ENCODE peak calls at places on chromosomes 2 and 18, in nine cellular contexts. M, H, N, G, I, F, U, P and B are unnamed samples. For H3K36me3 and H3K4me1, the result is how much of the 10 kb centered on the place peaks cover.

GRCh38 chr18:67846422-67847098 is 330.0 kb upstream of the DSEL start:
- DNase-seq in U (no peak), F (no peak), G (no peak), I (no peak), M (no peak), H (no peak), P (no peak), N (no peak), B (no peak)

GRCh38 chr18:78492813-78493371 is 486.7 kb upstream of the SALL3 start:
- DNase-seq in N (no peak), G (no peak), H (no peak), P (no peak), M (no peak), U (no peak), I (no peak), F (no peak), B (no peak)

GRCh38 chr2:28869494-28870145 is 489 bp downstream of the TRMT61B start:
- DNase-seq in M (no peak), N (no peak), I (no peak), U (no peak), F (no peak), G (no peak), P (peak), H (no peak), B (no peak)

GRCh38 chr2:10279472-10279870 is 23.2 kb upstream of the HPCAL1 start:
- DNase-seq in G (no peak), H (no peak), N (no peak), P (peak), M (no peak), I (no peak), U (no peak), F (no peak), B (no peak)

GRCh38 chr2:148875387-148876051 is 492 bp downstream of the KIF5C start:
- DNase-seq in U (no peak), P (peak), H (no peak), N (no peak), I (no peak), G (no peak), F (no peak), M (no peak), B (no peak)

GRCh38 chr2:13694673-13695072 is 937.8 kb upstream of the LRATD1 start:
- DNase-seq in I (no peak), G (no peak), M (no peak), N (no peak), F (no peak), H (no peak), U (no peak), P (no peak), B (no peak)

GRCh38 chr2:56263876-56264275 is 80.1 kb downstream of the CCDC85A start:
- DNase-seq in I (no peak), M (no peak), H (no peak), G (no peak), N (no peak), U (no peak), P (no peak), F (no peak), B (no peak)

GRCh38 chr18:8994603-8995002 is 107.9 kb upstream of the NDUFV2 start:
- DNase-seq in G (no peak), M (no peak), H (no peak), F (peak), N (no peak), I (no peak), U (no peak), P (no peak), B (no peak)

GRCh38 chr2:79717364-79718007 is 204.6 kb downstream of the CTNNA2 start:
- DNase-seq in U (no peak), H (no peak), I (no peak), F (no peak), M (no peak), G (peak), N (no peak), P (no peak), B (no peak)

GRCh38 chr2:11177871-11178598 is 22.8 kb downstream of the SLC66A3 start:
- DNase-seq in F (no peak), P (no peak), G (peak), I (no peak), M (no peak), N (no peak), U (no peak), H (no peak), B (no peak)

GRCh38 chr2:9778012-9778411 is 65.3 kb upstream of the TAF1B start:
- DNase-seq in G (no peak), H (peak), I (no peak), M (no peak), P (peak), U (no peak), F (peak), N (no peak), B (no peak)

GRCh38 chr2:172437419-172438063 is 10.2 kb downstream of the ITGA6 start:
- DNase-seq in N (no peak), M (no peak), U (no peak), I (no peak), F (no peak), H (no peak), P (no peak), G (no peak), B (no peak)

GRCh38 chr2:205612661-205613060 is 69.6 kb upstream of the NRP2 start:
- DNase-seq in G (no peak), H (no peak), I (no peak), F (peak), U (no peak), M (no peak), N (no peak), P (no peak), B (no peak)

GRCh38 chr2:113178069-113178468 is 4.3 kb downstream of the PSD4 start:
- DNase-seq in U (no peak), H (no peak), G (no peak), N (no peak), M (no peak), I (no peak), F (no peak), P (peak), B (no peak)

GRCh38 chr2:88537640-88538039 is 85.1 kb upstream of the FOXI3 start:
- DNase-seq in U (no peak), H (no peak), I (no peak), P (no peak), F (no peak), G (no peak), N (no peak), M (no peak), B (no peak)

GRCh38 chr2:96501886-96502810 is 3.0 kb downstream of the NEURL3 start:
- DNase-seq in I (no peak), N (no peak), M (no peak), F (no peak), H (no peak), U (peak), G (no peak), P (peak), B (no peak)

GRCh38 chr18:37537868-37538525 is 27.6 kb downstream of the CELF4 start:
- DNase-seq in I (peak), N (peak), U (peak), G (peak), H (peak), P (peak), M (peak), F (peak), B (peak)

GRCh38 chr2:120538691-120539420 is 192.9 kb downstream of the INHBB start:
- DNase-seq in P (no peak), F (no peak), H (no peak), I (no peak), G (no peak), U (peak), N (no peak), M (no peak), B (no peak)

GRCh38 chr18:50079571-50080295 is 115.2 kb downstream of the MYO5B start:
- DNase-seq in F (no peak), H (peak), M (peak), P (no peak), G (no peak), N (peak), I (no peak), U (peak), B (peak)

GRCh38 chr2:174243812-174244211 is 4.5 kb downstream of the OLA1 start:
- DNase-seq in N (no peak), P (no peak), M (no peak), F (no peak), I (no peak), G (no peak), H (no peak), U (no peak), B (no peak)

GRCh38 chr2:134718095-134718955 is 475 bp downstream of the TMEM163 start:
- DNase-seq in I (no peak), H (no peak), N (peak), U (no peak), G (no peak), M (peak), F (no peak), P (peak), B (peak)

GRCh38 chr2:165635532-165635931 is 158.5 kb downstream of the GALNT3 start:
- DNase-seq in M (no peak), I (no peak), N (no peak), U (no peak), G (no peak), H (no peak), F (no peak), P (no peak), B (no peak)

GRCh38 chr18:36572135-36572856 is 256.5 kb downstream of the TPGS2 start:
- DNase-seq in M (no peak), I (no peak), N (peak), G (peak), H (no peak), U (peak), P (no peak), F (no peak), B (no peak)

GRCh38 chr18:50401334-50401733 is 26.5 kb downstream of the SKA1 start:
- DNase-seq in I (no peak), G (no peak), M (no peak), H (no peak), P (no peak), N (no peak), U (no peak), F (no peak), B (no peak)

GRCh38 chr2:217854684-217855083 is 148.1 kb downstream of the TNS1 start:
- DNase-seq in G (no peak), F (no peak), P (peak), I (no peak), H (no peak), M (no peak), U (no peak), N (no peak), B (no peak)

GRCh38 chr18:59988098-59988706 is 88.4 kb downstream of the PMAIP1 start:
- DNase-seq in F (peak), H (no peak), U (no peak), N (peak), G (peak), M (peak), P (no peak), I (peak), B (peak)

GRCh38 chr2:47031909-47032668 is 116.5 kb upstream of the MCFD2 start:
- DNase-seq in N (no peak), F (no peak), M (no peak), G (no peak), I (no peak), U (no peak), P (no peak), H (no peak), B (no peak)
- H3K36me3 ChIP-seq in N (under half), F (under half), M (under half), G (under half), I (under half), U (under half), P (under half), H (under half), B (half or more)

GRCh38 chr18:51433881-51434280 is 236.4 kb upstream of the MEX3C start:
- DNase-seq in M (no peak), I (no peak), P (no peak), N (no peak), F (no peak), U (no peak), G (no peak), H (no peak), B (no peak)
- TF ChIP-seq POLR2A in M (no peak), I (no peak), P (no peak), N (no peak), F (no peak), U (no peak), G (no peak), H (no peak), B (no peak)

GRCh38 chr18:79578396-79579260 is 101.0 kb upstream of the CTDP1 start:
- DNase-seq in M (peak), P (peak), U (no peak), I (peak), G (no peak), F (no peak), H (peak), N (peak), B (no peak)
- H3K4me1 ChIP-seq in M (under half), P (under half), U (under half), I (under half), G (under half), F (under half), H (under half), N (under half), B (under half)

GRCh38 chr2:127942002-127942401 is 56.2 kb upstream of the AMMECR1L start:
- DNase-seq in M (no peak), H (no peak), G (no peak), I (no peak), F (no peak), P (no peak), N (no peak), U (no peak), B (no peak)

GRCh38 chr2:127940641-127941040 is 54.9 kb upstream of the AMMECR1L start:
- DNase-seq in H (no peak), I (no peak), G (no peak), F (no peak), P (no peak), U (no peak), N (no peak), M (no peak), B (no peak)

GRCh38 chr2:127943186-127943585 is 57.4 kb upstream of the AMMECR1L start:
- DNase-seq in I (no peak), H (no peak), F (no peak), P (no peak), N (no peak), M (no peak), U (no peak), G (peak), B (no peak)

GRCh38 chr2:127941461-127941860 is 55.7 kb upstream of the AMMECR1L start:
- DNase-seq in G (no peak), H (no peak), F (no peak), M (no peak), I (no peak), P (no peak), U (no peak), N (no peak), B (no peak)

GRCh38 chr2:127945281-127945680 is 59.5 kb upstream of the AMMECR1L start:
- DNase-seq in I (no peak), G (no peak), U (no peak), P (no peak), H (no peak), M (no peak), N (no peak), F (no peak), B (no peak)
- H3K36me3 ChIP-seq in I (under half), G (under half), U (under half), P (half or more), H (half or more), M (half or more), N (under half), F (half or more), B (half or more)

DNA sequence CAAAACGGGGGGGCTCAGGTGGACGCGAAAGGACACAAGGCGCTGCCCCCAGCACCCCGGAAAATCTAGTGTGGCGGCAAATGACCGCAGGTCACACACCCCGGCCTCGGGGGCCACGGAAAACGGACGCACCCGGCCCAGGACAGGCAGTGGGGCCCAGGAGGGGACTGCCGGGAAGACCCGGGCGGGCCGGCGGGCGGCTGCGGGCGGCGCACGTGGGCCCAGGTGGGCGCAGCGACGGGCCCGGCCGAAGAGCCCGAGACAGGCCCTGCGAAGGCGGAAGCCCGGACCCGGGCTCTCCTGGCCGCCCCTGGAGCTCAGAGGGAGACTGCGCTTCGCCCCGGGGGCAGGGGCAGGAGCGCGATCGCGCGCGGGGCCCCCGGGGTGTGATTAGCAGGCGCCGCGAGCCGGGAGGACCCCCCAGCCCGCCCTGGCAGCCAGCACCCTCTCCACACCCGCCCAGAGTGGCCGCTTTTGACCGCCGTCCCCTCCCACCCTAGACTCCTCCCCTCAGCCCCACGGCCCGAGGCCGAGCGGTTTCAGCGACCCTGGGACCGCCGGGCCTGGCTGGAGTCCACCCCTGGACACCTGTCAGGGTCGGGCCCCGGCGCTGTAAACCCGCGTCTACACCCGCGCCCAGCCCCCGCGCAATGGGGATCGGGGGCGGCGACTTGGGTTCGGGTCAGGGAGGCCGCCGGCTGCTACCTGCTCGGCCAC is 773 bp downstream of the MBP start:
- DNase-seq in I (peak), F (no peak), N (peak), G (no peak), M (peak), P (peak), H (peak), U (peak), B (peak)
- TF ChIP-seq POLR2A in I (peak), F (no peak), N (peak), G (no peak), M (no peak), P (no peak), H (peak), U (no peak), B (no peak)

DNA sequence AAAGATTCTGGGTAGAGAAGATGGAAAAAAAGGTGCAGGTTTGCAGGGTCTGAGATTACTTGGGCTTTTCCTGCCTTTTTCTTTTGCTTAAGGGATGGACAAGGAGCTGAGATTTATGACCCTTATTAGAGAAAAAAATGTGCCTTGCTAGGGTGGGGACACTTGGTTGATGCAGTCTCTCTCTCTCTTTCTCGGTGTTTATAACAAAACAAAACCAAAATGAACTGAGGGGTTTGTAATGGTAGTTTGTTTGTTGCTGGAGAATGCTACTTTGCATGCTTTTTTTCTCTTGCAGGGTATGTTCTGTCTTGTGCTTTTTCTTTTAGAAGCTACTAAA is 300 bp downstream of the ZNF532 start:
- DNase-seq in F (no peak), H (no peak), G (no peak), N (no peak), U (no peak), I (no peak), M (no peak), P (no peak), B (no peak)
- H3K4me1 ChIP-seq in F (under half), H (under half), G (under half), N (under half), U (under half), I (under half), M (half or more), P (under half), B (half or more)

DNA sequence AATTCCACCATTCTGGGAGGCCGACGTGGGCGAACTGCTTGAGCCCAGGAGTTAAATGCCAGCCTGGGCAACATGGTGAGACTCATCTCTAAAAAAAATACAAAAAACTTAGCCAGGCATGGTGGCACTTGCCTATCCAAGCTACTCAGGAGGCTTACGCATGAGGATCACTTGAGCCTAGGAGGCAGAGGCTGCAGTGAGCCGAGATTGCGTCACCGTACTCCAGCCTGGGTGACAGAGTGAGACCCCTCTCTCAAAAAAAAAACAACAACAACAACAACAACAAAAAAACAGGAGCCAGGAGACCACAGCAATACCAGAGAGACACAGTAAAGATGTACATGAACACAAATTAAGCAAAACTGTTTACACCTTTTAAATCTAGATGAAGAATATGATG is 52.9 kb downstream of the TLK1 start:
- DNase-seq in H (no peak), N (no peak), P (no peak), U (no peak), G (no peak), M (no peak), I (no peak), F (no peak), B (no peak)
- H3K36me3 ChIP-seq in H (under half), N (under half), P (under half), U (under half), G (under half), M (under half), I (under half), F (under half), B (under half)

GRCh38 chr2:144520718-144521487 is 984 bp upstream of the ZEB2 start:
- DNase-seq in P (no peak), I (no peak), N (no peak), H (no peak), U (no peak), G (peak), M (no peak), F (no peak), B (no peak)

GRCh38 chr2:144523606-144524131 is 3.8 kb upstream of the ZEB2 start:
- DNase-seq in N (no peak), M (no peak), I (no peak), U (no peak), P (no peak), G (no peak), H (no peak), F (no peak), B (no peak)

GRCh38 chr2:144521702-144522101 is 1.8 kb upstream of the ZEB2 start:
- DNase-seq in F (no peak), I (no peak), M (no peak), G (no peak), U (no peak), P (no peak), H (no peak), N (no peak), B (no peak)

GRCh38 chr2:144524190-144524957 is 4.5 kb upstream of the ZEB2 start:
- DNase-seq in G (no peak), F (peak), N (no peak), M (peak), P (peak), U (no peak), H (peak), I (peak), B (no peak)

DNA sequence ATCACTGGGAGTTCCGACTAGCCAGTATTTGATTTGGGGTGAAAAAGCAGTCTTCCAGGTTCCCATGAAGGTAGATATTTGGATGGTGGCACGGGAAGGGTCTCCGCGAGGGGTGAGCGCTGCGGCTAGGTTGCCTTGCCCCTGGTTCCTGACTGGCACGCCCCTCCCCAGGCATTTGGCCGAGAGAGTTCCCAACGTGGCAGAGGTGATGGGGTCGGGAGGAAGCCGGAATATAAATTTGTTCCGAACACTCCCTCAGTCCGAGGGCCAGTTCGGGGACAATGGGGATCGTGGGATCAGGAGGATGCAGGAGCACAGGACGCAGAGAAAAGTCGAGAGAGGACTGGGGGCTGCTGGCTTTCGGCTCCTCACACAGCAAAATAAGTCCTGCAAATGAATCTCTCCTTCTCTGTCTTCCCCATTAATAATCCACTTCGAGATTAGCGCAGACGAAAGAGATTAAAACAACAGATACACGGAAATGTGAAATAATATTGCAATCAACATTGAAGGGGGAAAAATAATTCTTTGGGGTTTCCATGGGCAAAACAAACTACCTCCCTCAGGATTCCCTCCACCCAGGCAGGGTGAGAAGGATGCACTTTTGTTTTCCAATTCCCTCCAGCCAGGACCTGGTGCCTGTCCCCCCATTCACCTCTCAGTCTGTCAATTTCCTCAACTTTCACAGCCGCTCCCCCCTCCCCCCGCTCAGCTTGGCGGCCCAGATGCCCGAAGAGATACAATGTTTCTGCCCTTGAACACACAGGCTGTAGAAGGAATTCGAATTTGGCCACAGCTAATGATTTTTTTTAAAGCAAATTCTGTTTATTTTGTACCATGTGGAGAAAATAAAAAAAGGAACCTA is 3.1 kb upstream of the ZEB2 start:
- DNase-seq in P (peak), N (no peak), U (no peak), H (no peak), M (peak), G (no peak), I (no peak), F (peak), B (no peak)
- TF ChIP-seq POLR2A in P (no peak), N (no peak), U (no peak), H (no peak), M (no peak), G (no peak), I (no peak), F (no peak), B (no peak)